ENCODE peak calls at places on chromosomes 11 and 22, in five cellular contexts. B is thoracic aorta, J is hepatocyte, L is fibroblast of mammary gland, C is A549. H is an unnamed sample.

GRCh38 chr11:2814751-2815150 is 70.8 kb downstream of the CDKN1C start:
- DNase-seq in L (no peak), J (no peak), B (no peak), C (no peak), H (no peak)

GRCh38 chr22:21816787-21817496 is 50.5 kb downstream of the MAPK1 start:
- DNase-seq in B (no peak), L (peak), J (peak), C (peak), H (peak)

GRCh38 chr11:76771446-76772099 is 11.6 kb upstream of the TSKU start:
- DNase-seq in J (no peak), L (no peak), C (no peak), B (no peak), H (no peak)

GRCh38 chr11:45215098-45215497 is 68.7 kb downstream of the PRDM11 start:
- DNase-seq in B (no peak), C (no peak), L (no peak), J (no peak), H (no peak)

GRCh38 chr11:82176365-82176764 is 557.3 kb downstream of the FAM181B start:
- DNase-seq in C (no peak), L (no peak), J (no peak), B (no peak), H (no peak)

GRCh38 chr22:38347181-38347943 is 30.1 kb upstream of the CSNK1E start:
- DNase-seq in B (no peak), C (no peak), L (no peak), J (no peak), H (no peak)

GRCh38 chr11:1557904-1558831 is 13.9 kb downstream of the DUSP8 start:
- DNase-seq in B (no peak), C (peak), L (peak), J (peak), H (peak)

GRCh38 chr11:61041755-61042518 is 60.4 kb upstream of the CD5 start:
- DNase-seq in L (no peak), J (peak), B (no peak), C (peak), H (peak)

GRCh38 chr11:76891285-76891684 is 30.6 kb downstream of the ACER3 start:
- DNase-seq in C (no peak), B (no peak), L (no peak), J (no peak), H (peak)

GRCh38 chr11:79786961-79787360 is 346.1 kb upstream of the TENM4 start:
- DNase-seq in B (no peak), J (no peak), L (no peak), C (no peak), H (peak)

GRCh38 chr11:128890543-128891409 is at the start of gene KCNJ5:
- DNase-seq in J (peak), L (no peak), B (no peak), C (peak), H (no peak)

GRCh38 chr11:62431171-62431895 is 12.5 kb downstream of the SCGB1A1 start:
- DNase-seq in L (peak), B (no peak), C (peak), J (no peak), H (no peak)

GRCh38 chr11:76197332-76197731 is 9.0 kb downstream of the WNT11 start:
- DNase-seq in C (no peak), J (no peak), B (no peak), L (no peak), H (no peak)

GRCh38 chr11:61911701-61912529 is 5.5 kb downstream of the RAB3IL1 start:
- DNase-seq in J (peak), L (no peak), C (no peak), B (no peak), H (no peak)

GRCh38 chr22:49433717-49434611 is 393.7 kb downstream of the BRD1 start:
- DNase-seq in B (no peak), C (peak), J (no peak), L (no peak), H (no peak)

GRCh38 chr11:102592634-102593581 is 32.2 kb downstream of the MMP20 start:
- DNase-seq in C (peak), J (no peak), B (no peak), L (peak), H (peak)

GRCh38 chr22:46967445-46968358 is 205.3 kb downstream of the TBC1D22A start:
- DNase-seq in L (no peak), B (no peak), J (no peak), C (no peak), H (no peak)

GRCh38 chr22:38180841-38181452 is 683 bp downstream of the PLA2G6 start:
- DNase-seq in J (peak), B (no peak), C (no peak), L (no peak), H (peak)

GRCh38 chr11:102891736-102892135 is 17.0 kb upstream of the MMP12 start:
- DNase-seq in C (no peak), B (no peak), L (no peak), J (no peak), H (no peak)

GRCh38 chr11:57313788-57314135 is 11.0 kb downstream of the TNKS1BP1 start:
- DNase-seq in J (no peak), C (no peak), L (no peak), B (no peak), H (no peak)

GRCh38 chr11:36389811-36390210 is 93.7 kb downstream of the PRR5L start:
- DNase-seq in C (no peak), B (no peak), J (no peak), L (no peak), H (no peak)

GRCh38 chr11:71406681-71407080 is 41.5 kb downstream of the DHCR7 start:
- DNase-seq in C (no peak), J (no peak), B (no peak), L (no peak), H (no peak)

GRCh38 chr11:113138731-113139130 is 175.7 kb upstream of the TTC12 start:
- DNase-seq in J (no peak), B (no peak), C (no peak), L (no peak), H (no peak)

GRCh38 chr11:96014234-96014633 is 90.3 kb upstream of the MTMR2 start:
- DNase-seq in J (no peak), B (no peak), C (peak), L (peak), H (peak)

GRCh38 chr22:33922268-33922667 is 2.0 kb upstream of the LARGE1 start:
- DNase-seq in J (peak), L (peak), C (no peak), B (no peak), H (no peak)

GRCh38 chr11:2801711-2802388 is 83.7 kb downstream of the CDKN1C start:
- DNase-seq in J (no peak), B (no peak), C (no peak), L (no peak), H (no peak)

GRCh38 chr11:119436093-119436492 is 13.1 kb upstream of the THY1 start:
- DNase-seq in L (no peak), B (no peak), C (no peak), J (no peak), H (no peak)

GRCh38 chr11:47857485-47858168 is 9.5 kb upstream of the NUP160 start:
- DNase-seq in L (no peak), J (no peak), C (peak), B (no peak), H (no peak)

GRCh38 chr22:39077513-39077840 is 402 bp downstream of the APOBEC3G start:
- DNase-seq in J (no peak), L (no peak), B (no peak), C (no peak), H (no peak)

GRCh38 chr22:24541681-24542515 is 13.0 kb downstream of the GUCD1 start:
- DNase-seq in J (no peak), C (no peak), B (no peak), L (no peak), H (no peak)

GRCh38 chr22:20867179-20868099 is 8.6 kb downstream of the SNAP29 start:
- DNase-seq in C (no peak), B (no peak), L (peak), J (peak), H (no peak)

GRCh38 chr22:35046744-35047462 is 19.1 kb upstream of the ISX start:
- DNase-seq in C (no peak), L (no peak), J (no peak), B (no peak), H (no peak)

GRCh38 chr11:125625225-125625593 is 246 bp downstream of the CHEK1 start:
- DNase-seq in B (no peak), J (no peak), C (no peak), L (no peak), H (no peak)

DNA sequence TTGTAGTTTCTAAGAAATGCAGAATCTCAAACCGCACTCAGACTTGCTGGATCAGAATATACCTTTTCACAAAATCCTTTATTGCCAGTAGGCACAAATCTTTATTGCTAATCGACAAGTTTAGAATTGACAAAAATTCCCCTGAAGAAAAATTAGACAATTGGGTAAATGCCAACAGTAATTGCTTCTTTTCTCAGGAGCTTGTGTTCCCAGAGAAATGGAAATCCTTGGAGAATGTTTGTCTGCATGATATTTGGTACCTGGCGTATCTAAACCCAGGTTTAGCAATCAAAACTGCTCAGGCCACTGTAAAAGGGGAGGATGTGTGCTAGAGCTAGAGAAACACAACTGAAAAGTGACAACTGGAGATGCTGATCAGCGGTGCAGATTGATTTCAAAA is at the start of gene OR8G5:
- DNase-seq in L (no peak), B (no peak), C (no peak), J (no peak), H (no peak)
- TF ChIP-seq CTCF in L (no peak), B (no peak), C (no peak), J (no peak), H (no peak)

DNA sequence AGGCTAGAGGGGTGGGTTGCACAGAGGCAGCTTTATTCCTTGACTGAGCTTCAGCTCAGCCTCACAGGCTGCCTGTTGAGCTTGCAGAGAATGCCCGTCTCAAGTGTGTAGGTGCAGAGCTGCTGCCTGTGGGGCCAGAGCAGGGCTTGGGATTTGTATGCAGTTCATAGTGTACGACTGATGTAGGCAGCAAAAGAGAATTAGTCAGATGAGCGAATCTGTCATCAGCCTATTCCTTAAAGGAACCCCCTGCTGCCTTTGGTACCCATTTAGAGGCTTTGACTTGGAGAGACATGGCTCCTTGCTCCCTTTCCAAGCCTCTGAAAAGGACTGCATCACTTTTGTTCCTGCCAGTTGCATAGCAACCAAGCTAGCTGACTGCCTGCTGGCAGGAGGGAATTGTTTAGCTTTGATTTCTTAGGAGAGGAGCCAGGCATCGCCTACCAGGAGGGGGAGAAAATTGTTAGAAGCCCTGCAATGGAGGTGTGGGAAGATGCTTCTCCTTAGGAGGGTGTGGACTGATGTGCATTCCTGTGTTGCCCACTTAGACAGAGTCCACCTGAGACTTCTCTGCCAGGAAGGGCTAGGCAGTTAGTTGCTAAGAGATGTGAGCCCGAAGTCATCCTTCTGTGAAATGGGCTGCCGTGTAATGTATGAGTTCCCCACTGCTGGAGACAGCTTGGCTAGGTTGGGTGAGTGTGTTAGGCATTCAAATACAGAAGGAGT is 10.9 kb downstream of the ACO2 start:
- DNase-seq in L (peak), B (no peak), C (no peak), J (peak), H (no peak)
- TF ChIP-seq CTCF in L (no peak), B (peak), C (no peak), J (no peak), H (no peak)

DNA sequence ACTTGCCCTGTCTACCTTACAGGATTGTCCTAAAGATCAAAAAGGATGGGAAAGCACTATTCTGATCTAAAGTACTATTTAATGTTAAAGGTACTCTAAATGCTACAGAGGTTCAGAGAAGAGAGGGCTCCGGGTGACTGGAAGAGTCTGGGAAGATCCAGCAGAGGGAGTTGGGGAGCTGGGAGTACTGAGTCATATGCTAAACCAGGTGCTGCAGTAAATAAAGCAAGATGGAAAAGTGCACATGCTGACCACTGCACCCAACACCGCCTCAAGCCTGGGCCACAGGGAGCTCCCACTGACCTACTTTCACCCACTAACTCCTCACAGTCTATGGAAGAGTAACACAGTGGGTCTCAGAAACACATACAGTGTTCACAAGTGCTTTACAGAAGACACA is 49.3 kb downstream of the WT1 start:
- DNase-seq in C (peak), B (no peak), J (peak), L (peak), H (peak)
- TF ChIP-seq CTCF in C (peak), B (no peak), J (peak), L (peak), H (peak)

GRCh38 chr11:134819026-134819425 is 407.0 kb upstream of the B3GAT1 start:
- DNase-seq in B (no peak), L (no peak), J (no peak), C (no peak), H (no peak)
- TF ChIP-seq CTCF in B (no peak), L (no peak), J (peak), C (no peak), H (no peak)

GRCh38 chr22:32587449-32587848 is 112.8 kb downstream of the FBXO7 start:
- DNase-seq in C (peak), L (peak), J (peak), B (no peak), H (no peak)
- TF ChIP-seq CTCF in C (no peak), L (no peak), J (no peak), B (no peak), H (no peak)

DNA sequence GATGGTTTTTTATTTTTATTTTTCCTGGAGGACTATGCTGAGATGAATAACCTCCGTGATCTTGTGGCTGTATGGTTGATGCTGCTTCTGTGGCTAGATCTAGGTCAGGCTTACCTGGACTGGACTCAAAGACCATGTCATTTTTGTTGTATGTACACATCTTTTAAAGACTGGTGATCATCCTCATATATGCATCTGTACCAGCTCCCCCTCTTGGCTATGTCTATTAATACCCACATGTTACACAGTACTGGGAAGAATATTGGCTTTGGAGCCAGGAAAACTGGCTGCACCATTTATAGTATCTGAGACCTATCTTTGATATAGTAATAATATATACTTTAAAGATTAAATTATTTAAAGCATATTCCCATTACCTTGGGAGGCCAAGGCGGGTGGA is 18.4 kb upstream of the PITPNB start:
- DNase-seq in J (no peak), B (no peak), C (no peak), L (no peak), H (no peak)
- TF ChIP-seq CTCF in J (no peak), B (no peak), C (no peak), L (peak), H (peak)

GRCh38 chr11:11171285-11171684 is 181.8 kb downstream of the CSNK2A3 start:
- DNase-seq in J (no peak), B (no peak), C (no peak), L (no peak), H (no peak)
- TF ChIP-seq CTCF in J (no peak), B (no peak), C (no peak), L (no peak), H (no peak)